ENCODE peak calls at places on chromosome 16, in seven cellular contexts. I is HCT116, T is Panc1, Q is GM12878, B is GM23338, D is SK-N-SH, V is K562. S is an unnamed sample.

GRCh38 chr16:49881890-49882289 is 26.0 kb upstream of the ZNF423 start:
- DNase-seq in I (no peak), T (no peak), Q (no peak), B (no peak), D (no peak), V (no peak), S (no peak)

GRCh38 chr16:19704321-19705130 is 13.5 kb downstream of the KNOP1 start:
- DNase-seq in I (no peak), T (no peak), Q (no peak), B (no peak), D (no peak), V (no peak), S (no peak)

GRCh38 chr16:13909872-13910303 is 10.1 kb upstream of the ERCC4 start:
- DNase-seq in I (no peak), T (no peak), Q (no peak), B (no peak), D (no peak), V (no peak), S (no peak)

GRCh38 chr16:2317231-2318020 is 23.1 kb downstream of the ABCA3 start:
- DNase-seq in I (no peak), T (no peak), Q (no peak), B (no peak), D (no peak), V (no peak), S (no peak)

GRCh38 chr16:27174007-27174406 is 29.3 kb upstream of the KDM8 start:
- DNase-seq in I (no peak), T (no peak), Q (no peak), B (no peak), D (peak; percentile 52), V (no peak), S (no peak)

GRCh38 chr16:89187337-89188063 is 12.8 kb downstream of the SLC22A31 start:
- DNase-seq in I (no peak), T (no peak), Q (no peak), B (no peak), D (no peak), V (peak; percentile 28), S (peak; percentile 22)

GRCh38 chr16:58471209-58471975 is 28.6 kb upstream of the NDRG4 start:
- DNase-seq in I (no peak), T (no peak), Q (no peak), B (peak; percentile 52), D (no peak), V (no peak), S (no peak)

GRCh38 chr16:23374721-23375120 is 72.6 kb downstream of the SCNN1B start:
- DNase-seq in I (no peak), T (no peak), Q (no peak), B (no peak), D (no peak), V (no peak), S (no peak)

GRCh38 chr16:48526058-48526957 is 83.7 kb downstream of the N4BP1 start:
- DNase-seq in I (peak; percentile 66), T (peak; percentile 32), Q (peak; percentile 40), B (peak; percentile 87), D (no peak), V (peak; percentile 34), S (peak; percentile 17)

GRCh38 chr16:10656618-10657017 is 38.1 kb downstream of the TEKT5 start:
- DNase-seq in I (no peak), T (no peak), Q (no peak), B (no peak), D (no peak), V (no peak), S (no peak)

GRCh38 chr16:51404386-51404785 is 253.3 kb upstream of the SALL1 start:
- DNase-seq in I (no peak), T (no peak), Q (no peak), B (no peak), D (no peak), V (no peak), S (no peak)

GRCh38 chr16:51152691-51153261 is 1.7 kb upstream of the SALL1 start:
- DNase-seq in I (no peak), T (no peak), Q (no peak), B (peak; percentile 71), D (peak; percentile 42), V (no peak), S (no peak)

GRCh38 chr16:83561876-83562275 is 245.9 kb upstream of the HSBP1 start:
- DNase-seq in I (no peak), T (no peak), Q (no peak), B (peak; percentile 57), D (no peak), V (peak; percentile 38), S (no peak)

GRCh38 chr16:19114359-19115147 is 789 bp downstream of the ITPRIPL2 start:
- DNase-seq in I (no peak), T (no peak), Q (no peak), B (peak; percentile 84), D (peak; percentile 25), V (no peak), S (no peak)

GRCh38 chr16:54266363-54266955 is 20.1 kb downstream of the IRX3 start:
- DNase-seq in I (no peak), T (no peak), Q (no peak), B (no peak), D (no peak), V (no peak), S (peak; percentile 31)

GRCh38 chr16:58027341-58028167 is 2.0 kb downstream of the MMP15 start:
- DNase-seq in I (peak; percentile 36), T (no peak), Q (no peak), B (peak; percentile 88), D (peak; percentile 63), V (peak; percentile 55), S (no peak)

GRCh38 chr16:30571444-30572322 is at the start of gene ZNF688:
- DNase-seq in I (peak; percentile 93), T (peak; percentile 81), Q (peak; percentile 95), B (peak; percentile 98), D (peak; percentile 93), V (peak; percentile 96), S (peak; percentile 93)
- TF ChIP-seq POLR2AphosphoS5 in I (peak; percentile 46), T (no peak), Q (peak; percentile 70), B (peak; percentile 58), D (peak; percentile 71), V (peak; percentile 46), S (peak; percentile 49)

GRCh38 chr16:67022531-67023214 is 6.3 kb upstream of the CBFB start:
- DNase-seq in I (no peak), T (no peak), Q (no peak), B (no peak), D (no peak), V (no peak), S (no peak)

GRCh38 chr16:67019171-67019570 is 9.8 kb upstream of the CBFB start:
- DNase-seq in I (no peak), T (no peak), Q (no peak), B (no peak), D (no peak), V (no peak), S (no peak)

GRCh38 chr16:67023689-67024088 is 5.3 kb upstream of the CBFB start:
- DNase-seq in I (no peak), T (no peak), Q (no peak), B (no peak), D (no peak), V (no peak), S (no peak)

GRCh38 chr16:67024384-67024896 is 4.5 kb upstream of the CBFB start:
- DNase-seq in I (no peak), T (no peak), Q (no peak), B (no peak), D (no peak), V (no peak), S (no peak)

GRCh38 chr16:67021321-67021720 is 7.6 kb upstream of the CBFB start:
- DNase-seq in I (no peak), T (no peak), Q (no peak), B (no peak), D (no peak), V (no peak), S (no peak)
- TF ChIP-seq REST in I (no peak), T (no peak), Q (no peak), B (no peak), D (no peak), V (no peak), S (no peak)

DNA sequence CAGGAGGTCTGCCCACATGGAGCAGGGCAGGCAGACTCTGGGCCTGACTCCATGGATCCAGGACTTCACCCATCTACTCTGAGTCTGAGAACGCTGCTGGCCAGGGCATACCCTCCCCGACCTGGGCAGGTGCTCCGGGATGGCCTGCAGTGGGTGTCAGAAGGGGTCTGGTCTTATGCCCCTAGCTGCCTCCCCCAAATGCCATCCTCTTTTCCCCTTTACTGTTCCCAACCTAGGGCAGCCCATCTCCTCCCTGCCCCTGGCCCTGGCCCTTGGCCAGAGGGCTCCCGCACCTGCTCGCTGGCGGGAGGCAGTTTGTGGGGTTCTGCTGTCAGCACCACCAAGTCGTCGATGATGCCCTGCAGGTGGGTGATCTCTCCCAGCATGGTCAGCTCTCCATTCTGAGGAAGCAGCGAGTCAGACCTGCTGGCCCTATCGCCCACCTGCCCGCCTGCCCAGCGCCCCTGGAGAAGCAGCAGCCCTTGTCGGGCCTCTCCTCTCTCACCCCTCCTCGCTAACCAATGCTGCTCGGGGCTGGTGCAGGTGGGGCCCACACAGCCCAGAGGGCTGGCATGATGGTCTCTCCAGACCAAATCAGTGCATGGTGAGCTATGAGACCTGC is 8.2 kb downstream of the MTSS2 start:
- DNase-seq in I (no peak), T (no peak), Q (no peak), B (no peak), D (peak; percentile 8), V (no peak), S (no peak)
- TF ChIP-seq POLR2AphosphoS5 in I (no peak), T (no peak), Q (no peak), B (no peak), D (no peak), V (no peak), S (no peak)

GRCh38 chr16:80063028-80063767 is 462.7 kb upstream of the MAF start:
- DNase-seq in I (no peak), T (no peak), Q (no peak), B (no peak), D (peak; percentile 12), V (no peak), S (no peak)

GRCh38 chr16:80071964-80072363 is 468.8 kb upstream of the DYNLRB2 start:
- DNase-seq in I (no peak), T (no peak), Q (no peak), B (no peak), D (no peak), V (no peak), S (no peak)

GRCh38 chr16:80065565-80065964 is 465.0 kb upstream of the MAF start:
- DNase-seq in I (no peak), T (no peak), Q (no peak), B (no peak), D (no peak), V (no peak), S (no peak)

GRCh38 chr16:80062361-80063027 is 462.0 kb upstream of the MAF start:
- DNase-seq in I (no peak), T (no peak), Q (no peak), B (no peak), D (no peak), V (no peak), S (no peak)

DNA sequence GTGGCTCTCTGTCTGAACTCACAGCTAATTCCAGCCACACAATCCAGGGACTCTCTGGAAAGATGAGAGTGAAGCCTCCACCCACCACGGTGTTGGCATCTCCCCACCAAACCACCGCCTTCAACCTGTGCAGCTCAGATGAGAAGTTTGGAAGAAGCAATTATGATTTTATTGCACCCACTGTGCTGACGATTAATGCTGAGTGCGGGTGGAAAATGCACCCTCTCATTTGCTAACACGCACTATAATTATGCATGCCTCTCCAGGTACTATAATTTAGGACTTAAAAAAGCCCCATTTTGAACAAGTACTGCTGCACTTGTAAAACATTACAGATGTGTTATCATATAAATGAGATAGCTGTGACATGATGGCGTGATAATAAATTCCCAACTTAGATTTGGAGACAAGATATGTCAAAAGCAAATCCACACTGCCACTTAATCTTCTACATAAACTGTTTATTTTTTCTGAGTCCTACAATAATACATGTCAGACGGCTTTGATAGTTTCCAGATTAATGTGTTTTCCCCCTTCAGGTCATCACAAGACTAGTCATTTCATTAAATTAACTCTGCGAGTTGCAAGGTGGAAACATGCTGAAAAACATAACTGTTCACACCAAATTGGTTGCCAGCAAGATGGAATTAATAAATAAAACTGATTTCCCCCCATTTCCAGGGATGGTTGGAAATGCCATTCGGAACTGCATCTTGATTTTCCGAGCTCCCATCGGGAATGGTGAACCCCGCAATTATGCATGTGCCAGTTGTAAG is 466.5 kb upstream of the MAF start:
- DNase-seq in I (no peak), T (no peak), Q (no peak), B (no peak), D (no peak), V (no peak), S (no peak)
- TF ChIP-seq REST in I (no peak), T (no peak), Q (no peak), B (no peak), D (no peak), V (no peak), S (no peak)

S was measured in HL-60.